ENCODE peak calls at places on chromosomes 12 and 14, in four cellular contexts. One of them, this sample, is unnamed.

GRCh38 chr12:29650371-29650770 is 133.4 kb downstream of the TMTC1 start:
- DNase-seq in colonic mucosa: no peak
- DNase-seq in CD4-positive, alpha-beta memory T cell: no peak
- DNase-seq in transverse colon: no peak
- DNase-seq in this sample: no peak

GRCh38 chr14:81561084-81561775 is 27.6 kb upstream of the SEL1L start:
- DNase-seq in colonic mucosa: no peak
- DNase-seq in CD4-positive, alpha-beta memory T cell: no peak
- DNase-seq in transverse colon: no peak
- DNase-seq in this sample: no peak

GRCh38 chr12:72282721-72283120 is 10.6 kb downstream of the TRHDE start:
- DNase-seq in colonic mucosa: no peak
- DNase-seq in CD4-positive, alpha-beta memory T cell: no peak
- DNase-seq in transverse colon: no peak
- DNase-seq in this sample: no peak

GRCh38 chr12:42568952-42569916 is 20.3 kb downstream of the PRICKLE1 start:
- DNase-seq in colonic mucosa: no peak
- DNase-seq in CD4-positive, alpha-beta memory T cell: no peak
- DNase-seq in transverse colon: no peak
- DNase-seq in this sample: no peak

GRCh38 chr14:87712386-87713113 is 280.4 kb downstream of the GALC start:
- DNase-seq in colonic mucosa: no peak
- DNase-seq in CD4-positive, alpha-beta memory T cell: no peak
- DNase-seq in transverse colon: no peak
- DNase-seq in this sample: no peak

GRCh38 chr12:131092911-131093901 is 139.5 kb downstream of the ADGRD1 start:
- DNase-seq in colonic mucosa: no peak
- DNase-seq in CD4-positive, alpha-beta memory T cell: no peak
- DNase-seq in transverse colon: peak; percentile 65
- DNase-seq in this sample: no peak

GRCh38 chr14:39581474-39581873 is 149.2 kb upstream of the FBXO33 start:
- DNase-seq in colonic mucosa: no peak
- DNase-seq in CD4-positive, alpha-beta memory T cell: peak; percentile 6
- DNase-seq in transverse colon: no peak
- DNase-seq in this sample: no peak

GRCh38 chr14:50031534-50032313 is 84.6 kb downstream of the VCPKMT start:
- DNase-seq in colonic mucosa: no peak
- DNase-seq in CD4-positive, alpha-beta memory T cell: no peak
- DNase-seq in transverse colon: no peak
- DNase-seq in this sample: no peak

GRCh38 chr12:31578632-31579031 is 12.3 kb downstream of the DENND5B start:
- DNase-seq in colonic mucosa: no peak
- DNase-seq in CD4-positive, alpha-beta memory T cell: no peak
- DNase-seq in transverse colon: no peak
- DNase-seq in this sample: no peak

GRCh38 chr12:46627686-46628085 is 198.1 kb downstream of the SLC38A4 start:
- DNase-seq in colonic mucosa: no peak
- DNase-seq in CD4-positive, alpha-beta memory T cell: no peak
- DNase-seq in transverse colon: no peak
- DNase-seq in this sample: no peak

GRCh38 chr14:95294834-95295599 is 24.7 kb downstream of the CLMN start:
- DNase-seq in colonic mucosa: peak; percentile 58
- DNase-seq in CD4-positive, alpha-beta memory T cell: no peak
- DNase-seq in transverse colon: peak; percentile 35
- DNase-seq in this sample: no peak

GRCh38 chr12:117277875-117278274 is 83.6 kb downstream of the NOS1 start:
- DNase-seq in colonic mucosa: no peak
- DNase-seq in CD4-positive, alpha-beta memory T cell: no peak
- DNase-seq in transverse colon: no peak
- DNase-seq in this sample: no peak

GRCh38 chr14:34713681-34714319 is 593 bp downstream of the CFL2 start:
- DNase-seq in colonic mucosa: peak; percentile 35
- DNase-seq in CD4-positive, alpha-beta memory T cell: peak; percentile 15
- DNase-seq in transverse colon: peak; percentile 37
- DNase-seq in this sample: no peak

GRCh38 chr12:130126023-130126432 is 36.2 kb upstream of the FZD10 start:
- DNase-seq in colonic mucosa: no peak
- DNase-seq in CD4-positive, alpha-beta memory T cell: no peak
- DNase-seq in transverse colon: no peak
- DNase-seq in this sample: no peak

GRCh38 chr12:55930771-55931316 is at the start of gene DGKA:
- DNase-seq in colonic mucosa: peak; percentile 77
- DNase-seq in CD4-positive, alpha-beta memory T cell: peak; percentile 71
- DNase-seq in transverse colon: peak; percentile 73
- DNase-seq in this sample: peak; percentile 48

GRCh38 chr14:65100905-65101541 is 1.3 kb downstream of the MAX start:
- DNase-seq in colonic mucosa: no peak
- DNase-seq in CD4-positive, alpha-beta memory T cell: peak; percentile 12
- DNase-seq in transverse colon: no peak
- DNase-seq in this sample: no peak
- H3K4me3 ChIP-seq in colonic mucosa: peak overlapping the region; percentile 86
- H3K4me3 ChIP-seq in CD4-positive, alpha-beta memory T cell: peak overlapping the region; percentile 76
- H3K4me3 ChIP-seq in transverse colon: peak overlapping the region; percentile 90
- H3K4me3 ChIP-seq in this sample: peak overlapping the region; percentile 99

DNA sequence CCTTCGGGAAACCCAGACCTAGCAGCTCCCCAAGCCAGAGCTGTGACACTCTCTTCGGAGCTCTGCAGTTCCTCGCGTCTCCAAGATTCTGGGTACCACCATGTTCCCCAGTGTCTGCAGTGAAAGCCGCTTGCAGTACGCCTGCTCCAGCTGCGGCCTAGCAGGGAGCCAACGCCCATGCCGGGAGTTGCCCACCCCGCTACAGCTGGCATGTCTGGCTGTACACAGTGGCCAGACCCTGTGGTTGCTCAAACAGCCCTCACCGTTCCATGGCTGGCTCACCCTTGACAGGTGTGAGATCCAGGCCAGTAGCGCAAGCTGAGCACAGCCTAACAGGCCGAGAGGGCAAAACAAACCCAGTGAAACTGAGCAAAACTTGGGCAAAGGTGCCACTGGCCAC is 503.8 kb upstream of the RPL10L start:
- DNase-seq in colonic mucosa: no peak
- DNase-seq in CD4-positive, alpha-beta memory T cell: no peak
- DNase-seq in transverse colon: no peak
- DNase-seq in this sample: no peak
- H3K4me1 ChIP-seq in colonic mucosa: no peaks in the 10 kb centered on the region
- H3K4me1 ChIP-seq in CD4-positive, alpha-beta memory T cell: no peaks in the 10 kb centered on the region
- H3K4me1 ChIP-seq in transverse colon: no peaks in the 10 kb centered on the region
- H3K4me1 ChIP-seq in this sample: no peaks in the 10 kb centered on the region

GRCh38 chr12:66169221-66170170 is at the start of gene TMBIM4:
- DNase-seq in colonic mucosa: peak; percentile 91
- DNase-seq in CD4-positive, alpha-beta memory T cell: peak; percentile 87
- DNase-seq in transverse colon: peak; percentile 91
- DNase-seq in this sample: peak; percentile 83

GRCh38 chr12:66168410-66168809 is 1.4 kb downstream of the TMBIM4 start:
- DNase-seq in colonic mucosa: no peak
- DNase-seq in CD4-positive, alpha-beta memory T cell: no peak
- DNase-seq in transverse colon: no peak
- DNase-seq in this sample: no peak

GRCh38 chr12:66165141-66165540 is 4.7 kb downstream of the TMBIM4 start:
- DNase-seq in colonic mucosa: no peak
- DNase-seq in CD4-positive, alpha-beta memory T cell: no peak
- DNase-seq in transverse colon: no peak
- DNase-seq in this sample: no peak

GRCh38 chr12:66166561-66166960 is 3.2 kb downstream of the TMBIM4 start:
- DNase-seq in colonic mucosa: no peak
- DNase-seq in CD4-positive, alpha-beta memory T cell: no peak
- DNase-seq in transverse colon: no peak
- DNase-seq in this sample: no peak

DNA sequence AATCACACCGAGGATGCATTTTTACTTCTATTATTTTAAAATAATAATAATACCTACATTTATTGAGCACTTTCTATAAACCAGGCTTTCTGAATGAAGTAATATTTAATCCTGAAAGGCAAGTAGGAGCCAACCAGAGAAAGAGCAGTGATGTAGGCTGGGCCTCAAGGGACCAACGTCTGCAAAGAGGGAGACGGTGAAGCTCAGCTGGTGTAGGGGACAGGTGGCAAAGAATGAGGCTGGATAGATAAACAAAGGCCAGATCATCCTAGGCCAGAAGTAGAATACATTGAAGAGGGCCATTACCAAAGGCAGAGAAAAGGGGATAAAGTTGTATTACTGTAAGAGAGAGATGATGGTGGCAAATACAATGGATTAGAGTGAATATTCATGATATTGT is 810 bp upstream of the TMBIM4 start:
- DNase-seq in colonic mucosa: no peak
- DNase-seq in CD4-positive, alpha-beta memory T cell: no peak
- DNase-seq in transverse colon: no peak
- DNase-seq in this sample: no peak
- H3K4me3 ChIP-seq in colonic mucosa: peak overlapping the region; percentile 86
- H3K4me3 ChIP-seq in CD4-positive, alpha-beta memory T cell: peak overlapping the region; percentile 85
- H3K4me3 ChIP-seq in transverse colon: peak overlapping the region; percentile 93
- H3K4me3 ChIP-seq in this sample: peak overlapping the region; percentile 77

GRCh38 chr12:65891219-65891618 is 66.9 kb downstream of the HMGA2 start:
- DNase-seq in colonic mucosa: no peak
- DNase-seq in CD4-positive, alpha-beta memory T cell: no peak
- DNase-seq in transverse colon: no peak
- DNase-seq in this sample: no peak
- H3K4me1 ChIP-seq in colonic mucosa: peaks cover 5% of the 10 kb centered on the region
- H3K4me1 ChIP-seq in CD4-positive, alpha-beta memory T cell: no peaks in the 10 kb centered on the region
- H3K4me1 ChIP-seq in transverse colon: peaks cover 24% of the 10 kb centered on the region
- H3K4me1 ChIP-seq in this sample: no peaks in the 10 kb centered on the region

GRCh38 chr12:113152835-113153814 is 3.6 kb downstream of the CFAP73 start:
- DNase-seq in colonic mucosa: peak; percentile 70
- DNase-seq in CD4-positive, alpha-beta memory T cell: peak; percentile 74
- DNase-seq in transverse colon: peak; percentile 79
- DNase-seq in this sample: peak; percentile 47

GRCh38 chr12:113155060-113155459 is 5.5 kb downstream of the CFAP73 start:
- DNase-seq in colonic mucosa: no peak
- DNase-seq in CD4-positive, alpha-beta memory T cell: no peak
- DNase-seq in transverse colon: no peak
- DNase-seq in this sample: no peak

GRCh38 chr12:113154351-113154973 is 4.9 kb downstream of the CFAP73 start:
- DNase-seq in colonic mucosa: no peak
- DNase-seq in CD4-positive, alpha-beta memory T cell: no peak
- DNase-seq in transverse colon: no peak
- DNase-seq in this sample: no peak

GRCh38 chr12:113151655-113152054 is 2.1 kb downstream of the CFAP73 start:
- DNase-seq in colonic mucosa: no peak
- DNase-seq in CD4-positive, alpha-beta memory T cell: no peak
- DNase-seq in transverse colon: no peak
- DNase-seq in this sample: no peak

DNA sequence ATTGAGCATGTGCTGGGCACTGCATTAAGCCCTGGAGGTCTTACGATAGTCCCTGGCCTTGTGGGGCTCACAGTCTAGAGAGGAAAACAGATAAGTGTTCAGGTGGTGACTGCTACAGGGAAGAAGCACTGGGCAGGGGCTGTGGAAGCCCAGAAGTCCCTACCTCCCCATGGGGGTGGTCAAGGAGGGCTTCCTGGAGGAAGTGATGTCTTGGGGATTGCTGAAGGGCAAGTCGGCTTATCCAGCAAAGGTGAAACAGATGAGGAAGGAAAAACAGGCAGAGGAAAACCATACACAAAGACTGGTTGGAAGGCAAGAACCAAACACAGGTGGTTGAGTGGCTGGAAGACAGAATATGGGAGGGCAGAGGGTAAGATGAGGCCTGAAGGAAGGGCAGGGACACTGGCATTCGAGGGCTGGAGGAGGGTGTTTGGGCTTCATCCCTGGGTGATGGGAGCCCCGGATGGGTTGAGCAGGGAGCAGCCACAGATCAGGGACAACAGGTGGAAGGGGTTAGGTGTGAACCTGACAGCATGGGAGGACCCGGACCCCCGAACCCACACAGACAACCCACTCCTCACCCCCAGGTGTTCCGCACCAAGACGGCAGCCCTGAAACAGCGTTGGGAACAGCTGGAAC is 2.8 kb downstream of the CFAP73 start:
- DNase-seq in colonic mucosa: no peak
- DNase-seq in CD4-positive, alpha-beta memory T cell: no peak
- DNase-seq in transverse colon: no peak
- DNase-seq in this sample: no peak
- H3K4me3 ChIP-seq in colonic mucosa: peak overlapping the region; percentile 42
- H3K4me3 ChIP-seq in CD4-positive, alpha-beta memory T cell: peak overlapping the region; percentile 57
- H3K4me3 ChIP-seq in transverse colon: peak overlapping the region; percentile 51
- H3K4me3 ChIP-seq in this sample: peak overlapping the region; percentile 64

DNA sequence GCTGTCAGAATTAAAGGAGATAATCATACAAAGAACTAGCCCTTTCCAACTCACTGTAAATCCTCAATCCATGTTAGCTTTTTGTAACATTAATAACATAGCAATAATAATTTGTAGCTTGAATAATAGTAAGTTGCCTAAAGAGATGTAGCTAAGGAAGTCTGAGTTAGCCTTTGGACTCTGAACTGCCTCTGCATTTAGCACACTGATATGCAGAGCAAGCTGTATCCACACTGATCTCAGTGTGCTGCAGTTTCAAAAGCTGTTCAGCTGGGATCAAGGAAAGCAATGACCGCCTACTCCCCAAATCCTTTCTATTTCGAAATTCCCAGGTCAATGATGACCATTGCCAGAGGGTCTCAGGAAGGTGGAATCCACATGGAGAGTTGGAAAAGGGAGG is 99.3 kb upstream of the IFNG-AS1 start:
- DNase-seq in colonic mucosa: no peak
- DNase-seq in CD4-positive, alpha-beta memory T cell: no peak
- DNase-seq in transverse colon: no peak
- DNase-seq in this sample: no peak
- H3K4me1 ChIP-seq in colonic mucosa: no peaks in the 10 kb centered on the region
- H3K4me1 ChIP-seq in CD4-positive, alpha-beta memory T cell: no peaks in the 10 kb centered on the region
- H3K4me1 ChIP-seq in transverse colon: no peaks in the 10 kb centered on the region
- H3K4me1 ChIP-seq in this sample: no peaks in the 10 kb centered on the region

GRCh38 chr12:108734200-108734906 is 3.0 kb upstream of the CORO1C start:
- DNase-seq in colonic mucosa: peak; percentile 91
- DNase-seq in CD4-positive, alpha-beta memory T cell: no peak
- DNase-seq in transverse colon: peak; percentile 82
- DNase-seq in this sample: no peak
- H3K4me3 ChIP-seq in colonic mucosa: no peak overlapping the region
- H3K4me3 ChIP-seq in CD4-positive, alpha-beta memory T cell: no peak overlapping the region
- H3K4me3 ChIP-seq in transverse colon: no peak overlapping the region
- H3K4me3 ChIP-seq in this sample: no peak overlapping the region

DNA sequence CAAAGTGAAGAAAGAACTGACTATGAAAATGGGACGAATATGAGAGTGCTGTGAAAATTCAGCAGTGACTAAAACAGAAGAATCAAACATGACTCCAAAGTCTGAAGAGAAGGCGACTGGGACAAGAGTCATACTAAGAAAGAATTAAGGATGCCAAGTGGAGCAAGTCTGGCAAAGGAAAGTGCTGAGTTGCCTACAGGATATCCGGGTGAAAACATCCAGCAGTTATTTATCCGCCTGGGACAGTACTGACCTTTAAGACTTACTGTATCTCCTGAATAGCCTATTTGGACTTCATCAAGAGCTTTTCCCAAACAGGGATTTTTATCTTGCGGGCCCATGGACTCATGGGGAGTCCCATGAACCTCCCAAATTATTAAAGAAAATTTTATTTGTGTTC is 41.1 kb downstream of the KICS2 start:
- DNase-seq in colonic mucosa: no peak
- DNase-seq in CD4-positive, alpha-beta memory T cell: no peak
- DNase-seq in transverse colon: no peak
- DNase-seq in this sample: no peak
- H3K4me1 ChIP-seq in colonic mucosa: no peaks in the 10 kb centered on the region
- H3K4me1 ChIP-seq in CD4-positive, alpha-beta memory T cell: no peaks in the 10 kb centered on the region
- H3K4me1 ChIP-seq in transverse colon: no peaks in the 10 kb centered on the region
- H3K4me1 ChIP-seq in this sample: no peaks in the 10 kb centered on the region

This sample was measured in effector memory CD4-positive, alpha-beta T cell.